ENCODE peak calls at places on chromosome 12, in seven cellular contexts. I is stimulated activated effector memory CD8-positive, alpha-beta T cell treated with anti-CD3 and anti-CD28 coated beads, Interleukin-12 subunit alpha, Interleukin-12 subunit beta, amount 100 ng/mL, for 72 hours; S is stimulated activated CD8-positive, alpha-beta memory T cell treated with anti-CD3 and anti-CD28 coated beads, Interleukin-7, amount 100 ng/mL, for 24 hours; T is GM18507; D is GM03348; N is ACHN; R is activated CD4-positive, alpha-beta T cell treated with anti-CD3 and anti-CD28 coated beads for 1 hour. C is an unnamed sample.

GRCh38 chr12:77667101-77667500 is 163.6 kb upstream of the NAV3 start:
- DNase-seq in I (no peak), S (no peak), T (no peak), D (no peak), N (no peak), R (no peak), C (no peak)

GRCh38 chr12:2161478-2161877 is 108.7 kb downstream of the CACNA1C start:
- DNase-seq in I (no peak), S (no peak), T (no peak), D (no peak), N (no peak), R (no peak), C (no peak)

GRCh38 chr12:47811581-47812484 is 7.9 kb downstream of the HDAC7 start:
- DNase-seq in I (no peak), S (no peak), T (no peak), D (peak; percentile 62), N (no peak), R (no peak), C (no peak)

GRCh38 chr12:101857043-101857558 is 20.3 kb upstream of the DRAM1 start:
- DNase-seq in I (no peak), S (no peak), T (no peak), D (peak; percentile 79), N (peak; percentile 72), R (no peak), C (no peak)

GRCh38 chr12:21568115-21568514 is 36.5 kb downstream of the GYS2 start:
- DNase-seq in I (no peak), S (no peak), T (no peak), D (no peak), N (no peak), R (no peak), C (no peak)

GRCh38 chr12:103811791-103812190 is 29.2 kb downstream of the NT5DC3 start:
- DNase-seq in I (no peak), S (no peak), T (no peak), D (no peak), N (no peak), R (no peak), C (no peak)

GRCh38 chr12:100796616-100797015 is 2.0 kb downstream of the ANO4 start:
- DNase-seq in I (no peak), S (no peak), T (no peak), D (no peak), N (no peak), R (no peak), C (no peak)

GRCh38 chr12:80861636-80862378 is 75.9 kb downstream of the LIN7A start:
- DNase-seq in I (no peak), S (no peak), T (no peak), D (peak; percentile 42), N (no peak), R (no peak), C (no peak)

GRCh38 chr12:70008944-70009343 is 183.9 kb downstream of the MYRFL start:
- DNase-seq in I (no peak), S (no peak), T (no peak), D (no peak), N (no peak), R (no peak), C (no peak)

GRCh38 chr12:52844386-52844785 is 4.4 kb downstream of the KRT78 start:
- DNase-seq in I (no peak), S (no peak), T (no peak), D (no peak), N (no peak), R (no peak), C (no peak)

GRCh38 chr12:56321027-56321426 is 5.2 kb upstream of the CNPY2 start:
- DNase-seq in I (no peak), S (no peak), T (no peak), D (no peak), N (no peak), R (no peak), C (no peak)

GRCh38 chr12:15688838-15689237 is 100.3 kb downstream of the EPS8 start:
- DNase-seq in I (no peak), S (no peak), T (no peak), D (no peak), N (peak; percentile 39), R (no peak), C (no peak)

GRCh38 chr12:119486599-119487154 is 106.9 kb upstream of the TMEM233 start:
- DNase-seq in I (no peak), S (no peak), T (no peak), D (no peak), N (no peak), R (no peak), C (no peak)

GRCh38 chr12:101881228-101881627 is 3.8 kb downstream of the DRAM1 start:
- DNase-seq in I (no peak), S (no peak), T (no peak), D (no peak), N (no peak), R (no peak), C (no peak)

GRCh38 chr12:28645891-28646290 is 455.6 kb downstream of the CCDC91 start:
- DNase-seq in I (no peak), S (no peak), T (no peak), D (no peak), N (no peak), R (no peak), C (no peak)